ENCODE peak calls at places on chromosomes 6 and 20, in four cellular contexts. One of them, this sample, is unnamed.
A peak's percentile ranks its signal among the peaks of the same experiment; 100 is the strongest.

GRCh38 chr6:108737594-108738546 is 110.4 kb upstream of the ARMC2 start:
- DNase-seq in stimulated activated CD4-positive, alpha-beta T cell treated with anti-CD3 and anti-CD28 coated beads, Interleukin-4, amount 100 ng/mL, for 48 hours: peak; percentile 35
- DNase-seq in EH: peak; percentile 95
- DNase-seq in stimulated activated naive CD4-positive, alpha-beta T cell: no peak
- DNase-seq in this sample: peak; percentile 99

GRCh38 chr6:104161960-104162669 is 697.6 kb downstream of the HACE1 start:
- DNase-seq in stimulated activated CD4-positive, alpha-beta T cell treated with anti-CD3 and anti-CD28 coated beads, Interleukin-4, amount 100 ng/mL, for 48 hours: no peak
- DNase-seq in EH: peak; percentile 27
- DNase-seq in stimulated activated naive CD4-positive, alpha-beta T cell: no peak
- DNase-seq in this sample: peak; percentile 61

GRCh38 chr6:134063966-134064445 is 11.6 kb upstream of the SLC2A12 start:
- DNase-seq in stimulated activated CD4-positive, alpha-beta T cell treated with anti-CD3 and anti-CD28 coated beads, Interleukin-4, amount 100 ng/mL, for 48 hours: no peak
- DNase-seq in EH: peak; percentile 78
- DNase-seq in stimulated activated naive CD4-positive, alpha-beta T cell: peak; percentile 37
- DNase-seq in this sample: peak; percentile 85

GRCh38 chr20:63790572-63791168 is 40.4 kb downstream of the ZBTB46 start:
- DNase-seq in stimulated activated CD4-positive, alpha-beta T cell treated with anti-CD3 and anti-CD28 coated beads, Interleukin-4, amount 100 ng/mL, for 48 hours: no peak
- DNase-seq in EH: no peak
- DNase-seq in stimulated activated naive CD4-positive, alpha-beta T cell: no peak
- DNase-seq in this sample: no peak

GRCh38 chr20:43979576-43979975 is 64.9 kb downstream of the TOX2 start:
- DNase-seq in stimulated activated CD4-positive, alpha-beta T cell treated with anti-CD3 and anti-CD28 coated beads, Interleukin-4, amount 100 ng/mL, for 48 hours: no peak
- DNase-seq in EH: no peak
- DNase-seq in stimulated activated naive CD4-positive, alpha-beta T cell: no peak
- DNase-seq in this sample: no peak

GRCh38 chr6:132021552-132022375 is 70.6 kb upstream of the CCN2 start:
- DNase-seq in stimulated activated CD4-positive, alpha-beta T cell treated with anti-CD3 and anti-CD28 coated beads, Interleukin-4, amount 100 ng/mL, for 48 hours: no peak
- DNase-seq in EH: peak; percentile 55
- DNase-seq in stimulated activated naive CD4-positive, alpha-beta T cell: no peak
- DNase-seq in this sample: no peak

GRCh38 chr6:15399651-15400470 is 154.0 kb downstream of the JARID2 start:
- DNase-seq in stimulated activated CD4-positive, alpha-beta T cell treated with anti-CD3 and anti-CD28 coated beads, Interleukin-4, amount 100 ng/mL, for 48 hours: no peak
- DNase-seq in EH: peak; percentile 84
- DNase-seq in stimulated activated naive CD4-positive, alpha-beta T cell: no peak
- DNase-seq in this sample: peak; percentile 87

GRCh38 chr20:10784337-10785183 is 110.8 kb upstream of the JAG1 start:
- DNase-seq in stimulated activated CD4-positive, alpha-beta T cell treated with anti-CD3 and anti-CD28 coated beads, Interleukin-4, amount 100 ng/mL, for 48 hours: no peak
- DNase-seq in EH: no peak
- DNase-seq in stimulated activated naive CD4-positive, alpha-beta T cell: no peak
- DNase-seq in this sample: peak; percentile 21

GRCh38 chr6:48109902-48110301 is 1.1 kb downstream of the PTCHD4 start:
- DNase-seq in stimulated activated CD4-positive, alpha-beta T cell treated with anti-CD3 and anti-CD28 coated beads, Interleukin-4, amount 100 ng/mL, for 48 hours: no peak
- DNase-seq in EH: no peak
- DNase-seq in stimulated activated naive CD4-positive, alpha-beta T cell: no peak
- DNase-seq in this sample: no peak

This sample was measured in iris pigment epithelial cell.